ENCODE peak calls at places on chromosomes 2 and 18, in ten cellular contexts. N is cardiac muscle cell, U is T-helper 9 cell, B is amniotic stem cell, W is A172, X is hippocampal formation, F is BE2C, P is kidney tubule cell, Z is D721Med, S is NCI-H2107. Y is an unnamed sample.

GRCh38 chr18:79068299-79068945 is 772 bp upstream of the ATP9B start:
- DNase-seq in Z (no peak), B (no peak), F (no peak), S (no peak), W (no peak), X (no peak), U (no peak), N (no peak), P (no peak), Y (no peak)

GRCh38 chr2:206790311-206790935 is 25.0 kb downstream of the FASTKD2 start:
- DNase-seq in F (no peak), B (no peak), N (no peak), Z (no peak), X (no peak), W (no peak), U (no peak), S (no peak), P (no peak), Y (no peak)

GRCh38 chr2:102975996-102976636 is 214.3 kb downstream of the TMEM182 start:
- DNase-seq in B (no peak), W (no peak), P (peak; percentile 52), F (peak; percentile 15), Z (peak; percentile 26), X (peak; percentile 60), S (no peak), N (peak; percentile 71), U (no peak), Y (peak; percentile 19)

GRCh38 chr2:239343946-239344856 is 56.6 kb downstream of the HDAC4 start:
- DNase-seq in U (no peak), B (no peak), S (no peak), P (no peak), W (no peak), X (peak; percentile 63), Z (no peak), N (no peak), F (no peak), Y (no peak)

GRCh38 chr18:73688851-73689659 is 458.6 kb downstream of the FBXO15 start:
- DNase-seq in U (no peak), Z (no peak), P (peak; percentile 91), W (peak; percentile 29), F (no peak), X (no peak), B (peak; percentile 78), N (peak; percentile 79), S (no peak), Y (no peak)

GRCh38 chr18:36187138-36187825 is at the start of gene MOCOS:
- DNase-seq in S (no peak), N (peak; percentile 81), P (peak; percentile 79), U (peak; percentile 28), B (peak; percentile 28), Z (peak; percentile 69), X (no peak), W (peak; percentile 61), F (peak; percentile 47), Y (peak; percentile 66)

GRCh38 chr2:161415467-161416293 is 417 bp upstream of the TBR1 start:
- DNase-seq in W (no peak), S (no peak), P (no peak), N (no peak), X (peak; percentile 52), B (no peak), F (no peak), Z (no peak), U (no peak), Y (no peak)

GRCh38 chr18:74497308-74497640 is 1.1 kb downstream of the CNDP2 start:
- DNase-seq in F (no peak), B (no peak), Z (no peak), P (peak; percentile 35), W (no peak), S (no peak), N (no peak), X (no peak), U (no peak), Y (no peak)

GRCh38 chr18:69400253-69400975 is at the start of gene DOK6:
- DNase-seq in U (no peak), B (peak; percentile 70), N (peak; percentile 95), S (peak; percentile 65), W (no peak), F (peak; percentile 81), Z (peak; percentile 95), P (peak; percentile 66), X (peak; percentile 58), Y (peak; percentile 75)

GRCh38 chr2:10276481-10277292 is 26.0 kb upstream of the HPCAL1 start:
- DNase-seq in N (no peak), B (no peak), W (no peak), U (no peak), S (no peak), P (no peak), Z (no peak), F (no peak), X (no peak), Y (no peak)

GRCh38 chr2:65256088-65256487 is 28.5 kb downstream of the ACTR2 start:
- DNase-seq in S (no peak), B (no peak), W (no peak), N (no peak), P (no peak), X (no peak), F (no peak), U (no peak), Z (no peak), Y (no peak)

GRCh38 chr2:134252092-134252775 is 1.6 kb upstream of the MGAT5 start:
- DNase-seq in X (no peak), B (no peak), S (no peak), U (no peak), N (no peak), F (no peak), P (peak; percentile 44), Z (no peak), W (no peak), Y (no peak)

GRCh38 chr2:26575836-26576564 is 65.2 kb downstream of the CIB4 start:
- DNase-seq in U (no peak), B (no peak), S (no peak), X (no peak), N (no peak), F (no peak), W (no peak), Z (no peak), P (no peak), Y (no peak)

GRCh38 chr2:152505495-152505906 is 170.5 kb downstream of the FMNL2 start:
- DNase-seq in X (peak; percentile 50), Z (no peak), W (peak; percentile 81), N (no peak), B (no peak), S (no peak), F (no peak), P (peak; percentile 93), U (no peak), Y (peak; percentile 29)

Y was measured in frontal cortex.